ENCODE peak calls at places on chromosomes 16 and 17, in six cellular contexts. S, N, T, Z, P and G are unnamed samples.

GRCh38 chr16:56815721-56816120 is 49.3 kb upstream of the SLC12A3 start:
- DNase-seq in S (peak), N (no peak), T (no peak), Z (no peak), P (no peak), G (no peak)

GRCh38 chr16:28182183-28182582 is 29.6 kb downstream of the XPO6 start:
- DNase-seq in S (no peak), N (no peak), T (peak), Z (no peak), P (peak), G (no peak)

GRCh38 chr16:3542601-3543373 is 34.4 kb downstream of the NLRC3 start:
- DNase-seq in S (no peak), N (no peak), T (no peak), Z (no peak), P (no peak), G (no peak)

GRCh38 chr16:72247821-72248253 is 75.9 kb upstream of the PMFBP1 start:
- DNase-seq in S (no peak), N (no peak), T (peak), Z (peak), P (peak), G (peak)

GRCh38 chr16:3458278-3458851 is 14.9 kb downstream of the NAA60 start:
- DNase-seq in S (no peak), N (no peak), T (peak), Z (peak), P (no peak), G (no peak)

GRCh38 chr17:74008196-74008595 is 195.3 kb upstream of the RPL38 start:
- DNase-seq in S (no peak), N (no peak), T (no peak), Z (no peak), P (no peak), G (no peak)

GRCh38 chr16:57956270-57956808 is 14.6 kb downstream of the CNGB1 start:
- DNase-seq in S (no peak), N (no peak), T (no peak), Z (no peak), P (no peak), G (no peak)

GRCh38 chr17:40448213-40448638 is 5.0 kb downstream of the IGFBP4 start:
- DNase-seq in S (no peak), N (no peak), T (peak), Z (no peak), P (no peak), G (no peak)

GRCh38 chr17:81871387-81872120 is 417 bp upstream of the ARHGDIA start:
- DNase-seq in S (peak), N (no peak), T (peak), Z (peak), P (peak), G (no peak)

GRCh38 chr17:50070908-50071680 is 15.2 kb downstream of the ITGA3 start:
- DNase-seq in S (no peak), N (no peak), T (no peak), Z (no peak), P (no peak), G (no peak)

GRCh38 chr17:36844601-36845000 is 92.7 kb upstream of the LHX1 start:
- DNase-seq in S (no peak), N (no peak), T (no peak), Z (no peak), P (no peak), G (no peak)

GRCh38 chr17:6913608-6914443 is 82.0 kb upstream of the ALOX12 start:
- DNase-seq in S (peak), N (no peak), T (peak), Z (peak), P (peak), G (peak)

GRCh38 chr16:86514656-86515376 is 4.5 kb downstream of the FOXF1 start:
- DNase-seq in S (no peak), N (no peak), T (no peak), Z (peak), P (no peak), G (no peak)
- H3K4me3 ChIP-seq in S (peak), N (peak), T (no peak), Z (peak), P (no peak), G (peak)

GRCh38 chr17:59845595-59846390 is 47.0 kb downstream of the TUBD1 start:
- DNase-seq in S (peak), N (no peak), T (peak), Z (peak), P (peak), G (peak)
- H3K4me3 ChIP-seq in S (no peak), N (peak), T (no peak), Z (no peak), P (no peak), G (no peak)

DNA sequence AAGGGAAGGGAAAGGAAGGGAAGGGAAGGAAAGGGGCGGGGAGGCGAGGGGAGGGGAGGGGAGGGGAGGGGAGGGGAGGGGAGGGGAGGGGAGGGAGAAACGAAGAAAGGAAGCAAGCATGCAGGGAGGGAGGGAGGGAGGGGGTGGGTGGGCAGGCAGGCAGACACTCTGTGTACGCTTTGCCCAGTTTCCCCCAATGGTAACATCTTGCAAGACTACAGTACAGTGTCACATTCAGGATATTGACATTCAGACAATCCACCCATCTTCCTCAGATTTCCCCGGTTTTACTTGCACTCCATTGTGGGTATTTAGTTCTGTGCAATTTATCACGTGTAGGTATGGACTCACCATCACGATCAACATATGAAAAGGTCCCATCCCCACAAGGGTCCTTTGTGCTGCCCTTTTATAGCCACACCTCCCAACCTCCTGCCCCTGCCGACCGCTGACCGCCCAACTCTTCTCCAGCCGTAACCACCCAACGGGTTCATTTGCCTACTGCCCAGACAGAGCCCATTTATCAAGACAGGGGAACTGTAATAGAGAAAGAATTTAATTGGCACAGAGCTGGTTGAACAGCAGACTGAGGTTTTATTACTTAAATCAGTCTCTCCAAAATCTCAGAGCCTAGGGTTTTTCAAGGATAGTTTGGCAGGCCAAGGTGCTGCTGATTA is 91.4 kb upstream of the FA2H start:
- DNase-seq in S (no peak), N (no peak), T (no peak), Z (peak), P (no peak), G (no peak)
- H3K4me3 ChIP-seq in S (no peak), N (no peak), T (no peak), Z (no peak), P (no peak), G (no peak)

GRCh38 chr16:68235105-68235881 is 634 bp downstream of the ESRP2 start:
- DNase-seq in S (peak), N (no peak), T (no peak), Z (no peak), P (no peak), G (no peak)
- H3K4me3 ChIP-seq in S (peak), N (peak), T (no peak), Z (no peak), P (peak), G (no peak)